ENCODE peak calls at places on chromosomes 6 and 20, in ten cellular contexts. X is HFFc6; P is hypothalamus; A is naive thymus-derived CD8-positive, alpha-beta T cell; W is RWPE1; L is mucosa of gallbladder; M is fibroblast of pulmonary artery; Q is SK-MEL-5; S is germinal center; Z is activated T-helper 1 cell treated with anti-CD3 and anti-CD28 coated beads, Interleukin-12 subunit alpha, Interleukin-12 subunit beta, Interleukin-2, Interleukin-4 antibody, amounts not matched to agents 30 ng/mL and 10 ng/mL and 1 ng/mL, durations not matched to agents 14 hours and 24 hours and 36 hours. I is an unnamed sample.

GRCh38 chr20:47379433-47380150 is 23.1 kb upstream of the ZMYND8 start:
- DNase-seq in S (no peak), P (no peak), Z (no peak), Q (no peak), X (peak), L (no peak), M (peak), W (no peak), A (no peak), I (no peak)

GRCh38 chr20:4949833-4950178 is 51.5 kb downstream of the SLC23A2 start:
- DNase-seq in S (peak), P (no peak), Q (peak), Z (no peak), A (no peak), M (peak), X (no peak), L (no peak), W (peak), I (peak)

GRCh38 chr6:80527552-80528052 is 421.1 kb downstream of the BCKDHB start:
- DNase-seq in Z (no peak), M (no peak), S (no peak), A (no peak), L (no peak), X (no peak), Q (no peak), P (no peak), W (peak), I (no peak)

GRCh38 chr6:69791065-69791471 is 5.7 kb downstream of the LMBRD1 start:
- DNase-seq in X (peak), Z (no peak), L (no peak), S (no peak), W (no peak), Q (no peak), M (no peak), P (no peak), A (no peak), I (no peak)

GRCh38 chr6:129446272-129446851 is 263.6 kb downstream of the ARHGAP18 start:
- DNase-seq in P (no peak), X (no peak), W (no peak), Q (no peak), Z (no peak), A (no peak), S (no peak), L (no peak), M (no peak), I (no peak)

GRCh38 chr6:154370545-154370944 is 13.9 kb upstream of the IPCEF1 start:
- DNase-seq in W (peak), L (peak), S (no peak), A (peak), P (no peak), Z (no peak), M (peak), X (peak), Q (peak), I (no peak)

GRCh38 chr6:99013661-99014458 is 66.1 kb upstream of the FBXL4 start:
- DNase-seq in Z (no peak), A (no peak), L (no peak), M (no peak), Q (no peak), X (peak), W (no peak), P (no peak), S (no peak), I (no peak)

GRCh38 chr6:32668226-32668747 is 1.8 kb upstream of the HLA-DQB1 start:
- DNase-seq in S (peak), P (no peak), M (peak), W (peak), A (peak), Z (peak), X (peak), L (peak), Q (peak), I (peak)

GRCh38 chr6:103854059-103854458 is 1005.7 kb downstream of the HACE1 start:
- DNase-seq in S (no peak), W (no peak), Z (no peak), M (no peak), Q (no peak), A (no peak), L (no peak), X (no peak), P (no peak), I (no peak)

GRCh38 chr20:4217349-4217761 is 202.0 kb upstream of the RNF24 start:
- DNase-seq in X (no peak), A (no peak), S (no peak), L (peak), Q (no peak), P (no peak), W (peak), M (no peak), Z (no peak), I (no peak)

GRCh38 chr20:37596168-37596567 is 68.5 kb upstream of the BLCAP start:
- DNase-seq in X (no peak), Q (no peak), W (no peak), P (no peak), Z (no peak), A (no peak), M (no peak), L (no peak), S (no peak), I (no peak)

GRCh38 chr20:52593634-52594033 is 378.5 kb upstream of the TSHZ2 start:
- DNase-seq in L (no peak), S (no peak), M (no peak), A (no peak), Q (no peak), W (peak), X (no peak), Z (no peak), P (no peak), I (no peak)

I was measured in stimulated activated naive B cell treated with anti-CD40 and anti-IgM and Interleukin-4, amounts not matched to agents 10 μg/mL and 1 μg/mL and 100 μg/mL, for 72 hours.